ENCODE peak calls at places on chromosomes 4 and X, in eight cellular contexts. U is right lobe of liver; R is upper lobe of right lung; O is dorsolateral prefrontal cortex; H is RWPE2; I is HL-60; V is CD8-positive, alpha-beta memory T cell; J is psoas muscle. Q is an unnamed sample.

GRCh38 chr4:76251448-76252270 is at the start of gene FAM47E:
- DNase-seq in O (peak), R (peak), U (peak), V (peak), H (peak), I (peak), J (peak), Q (no peak)

GRCh38 chr4:152807294-152807829 is 27.6 kb downstream of the ARFIP1 start:
- DNase-seq in U (no peak), H (no peak), V (no peak), R (no peak), O (no peak), I (no peak), J (no peak), Q (no peak)

GRCh38 chr4:100742045-100742444 is 224.2 kb upstream of the EMCN start:
- DNase-seq in R (no peak), I (no peak), U (no peak), H (no peak), J (no peak), O (no peak), V (no peak), Q (no peak)

GRCh38 chrX:40005290-40006011 is 92.3 kb downstream of the BCOR start:
- DNase-seq in V (no peak), I (no peak), J (no peak), H (no peak), O (no peak), R (no peak), U (no peak), Q (no peak)

GRCh38 chr4:156941940-156942548 is 29.6 kb downstream of the PDGFC start:
- DNase-seq in O (no peak), U (no peak), J (no peak), H (peak), I (no peak), V (no peak), R (peak), Q (no peak)

GRCh38 chrX:2391869-2392606 is 108.7 kb downstream of the DHRSX start:
- DNase-seq in R (no peak), O (no peak), I (no peak), V (no peak), U (peak), J (no peak), H (peak), Q (no peak)

GRCh38 chr4:33924239-33924638 is 2320.1 kb downstream of the ARAP2 start:
- DNase-seq in J (no peak), V (no peak), R (no peak), O (no peak), U (no peak), I (no peak), H (no peak), Q (no peak)

GRCh38 chr4:4446434-4446833 is 59.5 kb downstream of the NSG1 start:
- DNase-seq in O (no peak), V (no peak), J (no peak), H (no peak), R (no peak), I (no peak), U (no peak), Q (no peak)

GRCh38 chr4:112967109-112967508 is 82.3 kb upstream of the ANK2 start:
- DNase-seq in O (no peak), I (no peak), R (no peak), H (no peak), U (no peak), V (no peak), J (no peak), Q (no peak)

GRCh38 chrX:69262036-69262905 is 97.0 kb upstream of the PJA1 start:
- DNase-seq in I (no peak), O (no peak), V (no peak), R (peak), H (no peak), U (no peak), J (no peak), Q (no peak)

GRCh38 chr4:74874785-74875367 is 58.0 kb upstream of the PARM1 start:
- DNase-seq in U (peak), H (no peak), J (no peak), R (no peak), I (peak), O (no peak), V (peak), Q (peak)

GRCh38 chr4:1533501-1534064 is 127.3 kb upstream of the NKX1-1 start:
- DNase-seq in R (no peak), V (no peak), U (no peak), O (no peak), H (no peak), J (peak), I (no peak), Q (no peak)

GRCh38 chr4:53068755-53069154 is 206.6 kb downstream of the RASL11B start:
- DNase-seq in J (no peak), H (no peak), O (no peak), R (no peak), I (no peak), V (no peak), U (no peak), Q (no peak)

GRCh38 chr4:138334346-138335016 is 92.3 kb upstream of the SLC7A11 start:
- DNase-seq in V (no peak), H (no peak), J (no peak), R (no peak), U (no peak), I (no peak), O (no peak), Q (no peak)

GRCh38 chr4:38365748-38366310 is 298.2 kb upstream of the KLF3 start:
- DNase-seq in I (no peak), O (no peak), H (no peak), R (no peak), U (no peak), J (no peak), V (no peak), Q (no peak)

GRCh38 chr4:10733016-10733415 is 48.4 kb upstream of the CLNK start:
- DNase-seq in U (no peak), R (no peak), I (no peak), V (no peak), J (no peak), O (no peak), H (no peak), Q (no peak)

GRCh38 chr4:169337510-169337909 is 66.8 kb upstream of the SH3RF1 start:
- DNase-seq in U (no peak), J (no peak), R (no peak), V (no peak), O (no peak), I (no peak), H (no peak), Q (no peak)

GRCh38 chr4:71396382-71396781 is 57.6 kb downstream of the SLC4A4 start:
- DNase-seq in U (no peak), V (no peak), R (no peak), O (no peak), H (no peak), J (no peak), I (no peak), Q (no peak)

GRCh38 chrX:101347859-101348451 is 587 bp downstream of the TIMM8A start:
- DNase-seq in J (no peak), U (peak), R (no peak), I (no peak), H (no peak), V (peak), O (no peak), Q (no peak)

GRCh38 chr4:1809754-1810502 is 16.8 kb downstream of the FGFR3 start:
- DNase-seq in U (peak), V (peak), H (no peak), R (peak), I (peak), O (peak), J (peak), Q (peak)

GRCh38 chr4:40306203-40306602 is 28.9 kb upstream of the CHRNA9 start:
- DNase-seq in H (no peak), O (no peak), U (no peak), I (no peak), R (no peak), V (no peak), J (no peak), Q (no peak)

GRCh38 chr4:73454920-73455319 is 18.9 kb downstream of the AFP start:
- DNase-seq in J (no peak), U (no peak), I (no peak), O (no peak), V (no peak), H (no peak), R (no peak), Q (no peak)

GRCh38 chr4:14233126-14233525 is 605.6 kb upstream of the BOD1L1 start:
- DNase-seq in J (no peak), U (no peak), V (no peak), O (no peak), R (no peak), H (no peak), I (no peak), Q (no peak)

GRCh38 chrX:77346859-77347258 is 100.3 kb upstream of the FGF16 start:
- DNase-seq in H (no peak), R (no peak), U (no peak), I (no peak), V (no peak), J (no peak), O (no peak), Q (no peak)

GRCh38 chr4:77446611-77447010 is 159.0 kb upstream of the CXCL13 start:
- DNase-seq in I (no peak), O (no peak), U (no peak), V (no peak), H (no peak), J (no peak), R (no peak), Q (no peak)
- H3K27ac ChIP-seq in I (no peak), O (no peak), U (no peak), V (no peak), H (no peak), J (no peak), R (no peak), Q (no peak)

GRCh38 chr4:128525939-128526630 is 238.5 kb upstream of the PGRMC2 start:
- DNase-seq in R (no peak), O (no peak), I (peak), H (no peak), U (no peak), J (no peak), V (no peak), Q (no peak)

GRCh38 chr4:128525387-128525786 is 237.8 kb upstream of the PGRMC2 start:
- DNase-seq in U (no peak), H (no peak), I (no peak), J (no peak), O (no peak), V (no peak), R (no peak), Q (no peak)

GRCh38 chr4:128527356-128527755 is 239.7 kb upstream of the PGRMC2 start:
- DNase-seq in J (no peak), V (no peak), R (no peak), O (no peak), H (no peak), I (no peak), U (no peak), Q (no peak)

GRCh38 chr4:128528793-128529553 is 241.4 kb upstream of the PGRMC2 start:
- DNase-seq in H (peak), R (no peak), I (no peak), J (no peak), U (no peak), O (no peak), V (no peak), Q (no peak)

GRCh38 chr4:128528177-128528576 is 240.6 kb upstream of the PGRMC2 start:
- DNase-seq in H (no peak), J (no peak), O (no peak), R (no peak), U (no peak), V (no peak), I (no peak), Q (no peak)
- H3K27ac ChIP-seq in H (peak), J (peak), O (no peak), R (no peak), U (no peak), V (no peak), I (no peak), Q (no peak)

GRCh38 chr4:56051049-56051709 is 102.4 kb downstream of the CEP135 start:
- DNase-seq in I (no peak), J (no peak), R (no peak), V (no peak), H (no peak), O (no peak), U (no peak), Q (no peak)

GRCh38 chr4:56051710-56052075 is 102.9 kb downstream of the CEP135 start:
- DNase-seq in H (no peak), J (no peak), R (no peak), I (no peak), U (no peak), O (no peak), V (no peak), Q (no peak)

GRCh38 chr4:56049428-56050212 is 100.9 kb downstream of the CEP135 start:
- DNase-seq in I (no peak), O (peak), V (no peak), J (no peak), U (no peak), R (peak), H (no peak), Q (peak)

GRCh38 chr4:56050584-56050983 is 101.8 kb downstream of the CEP135 start:
- DNase-seq in V (no peak), I (no peak), U (no peak), H (no peak), R (no peak), J (no peak), O (no peak), Q (no peak)

DNA sequence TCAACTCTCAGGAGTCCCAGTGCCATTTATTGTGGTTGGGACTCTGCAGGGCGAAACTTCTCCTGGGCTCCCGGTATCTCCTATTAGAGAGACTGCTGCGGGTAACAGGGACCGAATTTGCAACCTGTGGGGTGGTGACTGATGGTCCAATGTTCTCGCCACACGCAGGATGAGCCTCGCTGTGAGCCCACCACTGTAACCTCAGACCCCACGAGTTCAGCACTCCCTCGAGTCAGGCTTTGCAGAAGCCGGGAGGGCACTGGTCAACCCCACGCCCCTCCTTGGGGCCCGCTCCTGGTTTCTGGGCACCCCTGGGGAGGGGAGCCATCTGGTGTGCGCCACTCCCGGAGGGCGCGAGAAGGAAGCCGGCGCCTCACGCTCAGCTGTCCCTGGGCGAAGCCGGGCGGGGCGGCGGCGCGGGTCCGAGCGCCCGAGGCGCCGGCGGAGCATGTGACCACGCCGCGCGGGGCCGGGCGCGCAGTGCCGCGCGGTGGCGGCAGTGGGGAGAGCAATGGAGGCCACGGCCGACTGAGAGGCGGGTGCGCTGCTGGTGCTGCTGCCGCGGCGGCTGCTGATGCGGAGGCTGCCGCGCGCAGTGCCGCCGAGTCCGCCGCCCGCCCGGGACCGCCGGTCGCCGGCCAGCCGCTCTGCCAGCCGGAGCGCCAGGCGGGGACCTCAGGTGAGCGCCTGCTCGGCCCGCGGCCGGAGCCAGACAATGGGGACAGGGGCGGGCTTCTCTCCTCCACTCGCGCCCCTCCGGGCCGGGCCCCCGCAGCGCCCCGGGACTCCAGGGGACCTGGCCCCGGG is 100.1 kb downstream of the CEP135 start:
- DNase-seq in I (peak), J (no peak), H (no peak), O (peak), V (no peak), U (peak), R (peak), Q (peak)
- H3K27ac ChIP-seq in I (no peak), J (no peak), H (no peak), O (peak), V (no peak), U (no peak), R (no peak), Q (no peak)

GRCh38 chr4:88159137-88159725 is 792 bp upstream of the ABCG2 start:
- DNase-seq in I (no peak), J (no peak), V (no peak), R (peak), O (no peak), H (no peak), U (no peak), Q (no peak)
- H3K27ac ChIP-seq in I (no peak), J (no peak), V (no peak), R (peak), O (peak), H (no peak), U (peak), Q (no peak)

GRCh38 chrX:106928227-106928626 is 8.0 kb downstream of the CLDN2 start:
- DNase-seq in O (no peak), V (no peak), H (no peak), R (no peak), I (no peak), U (no peak), J (no peak), Q (no peak)
- H3K27ac ChIP-seq in O (no peak), V (no peak), H (no peak), R (no peak), I (no peak), U (peak), J (no peak), Q (no peak)

DNA sequence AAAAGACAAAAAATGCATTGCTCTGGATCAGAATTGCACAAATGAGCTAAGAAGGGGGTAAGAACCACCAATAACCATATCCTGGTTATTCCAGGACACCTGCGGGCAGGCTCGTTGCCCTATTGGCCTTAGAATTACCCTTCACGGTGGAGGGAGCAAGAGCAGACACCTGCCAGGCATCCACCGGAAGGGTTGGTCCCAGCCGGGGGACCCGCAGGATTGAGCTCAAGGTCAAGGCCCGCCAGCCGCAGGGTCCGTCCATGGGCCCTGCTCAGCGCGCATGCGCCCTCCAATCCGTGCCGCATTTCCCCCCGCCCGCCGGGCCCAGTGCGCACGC is 575 bp downstream of the SLC25A6 start:
- DNase-seq in H (no peak), R (no peak), U (no peak), I (peak), J (peak), V (no peak), O (no peak), Q (no peak)
- H3K27ac ChIP-seq in H (peak), R (peak), U (peak), I (peak), J (peak), V (peak), O (peak), Q (peak)

GRCh38 chr4:140642674-140643437 is 74.1 kb upstream of the UCP1 start:
- DNase-seq in J (no peak), O (no peak), R (no peak), I (no peak), U (no peak), V (no peak), H (no peak), Q (no peak)

GRCh38 chr4:140643571-140644055 is 74.9 kb upstream of the UCP1 start:
- DNase-seq in H (no peak), O (no peak), J (no peak), I (no peak), R (no peak), U (no peak), V (no peak), Q (no peak)

GRCh38 chr4:140641105-140641555 is 72.4 kb upstream of the UCP1 start:
- DNase-seq in I (no peak), J (no peak), H (no peak), V (no peak), U (peak), R (no peak), O (no peak), Q (no peak)

GRCh38 chr4:140640150-140640748 is 71.5 kb upstream of the UCP1 start:
- DNase-seq in O (no peak), V (no peak), H (no peak), R (no peak), J (no peak), U (no peak), I (no peak), Q (no peak)

GRCh38 chr4:140641789-140642439 is 73.2 kb upstream of the UCP1 start:
- DNase-seq in V (no peak), U (peak), J (no peak), R (peak), I (no peak), O (no peak), H (no peak), Q (no peak)
- H3K27ac ChIP-seq in V (no peak), U (peak), J (no peak), R (peak), I (no peak), O (no peak), H (no peak), Q (no peak)

GRCh38 chrX:134374910-134375309 is 85.1 kb upstream of the HPRT1 start:
- DNase-seq in H (no peak), O (no peak), I (no peak), J (no peak), U (no peak), R (no peak), V (no peak), Q (no peak)
- H3K27ac ChIP-seq in H (no peak), O (peak), I (no peak), J (no peak), U (no peak), R (no peak), V (peak), Q (no peak)